ENCODE peak calls at places on chromosomes 4 and X, in eight cellular contexts. R is CD8-positive, alpha-beta T cell; K is heart left ventricle; E is brain microvascular endothelial cell; S is K562; B is tibial artery; Z is ascending aorta; Y is dorsolateral prefrontal cortex. L is an unnamed sample.

GRCh38 chr4:53321151-53321987 is 44.5 kb downstream of the SCFD2 start:
- DNase-seq in R (no peak), K (no peak), E (peak; percentile 43), S (no peak), B (no peak), Z (no peak), Y (no peak), L (peak; percentile 97)

GRCh38 chrX:100979881-100980607 is 10.5 kb downstream of the ARL13A start:
- DNase-seq in R (no peak), K (no peak), E (no peak), S (no peak), B (no peak), Z (no peak), Y (no peak), L (no peak)

GRCh38 chr4:189940178-189941004 is at the start of gene FRG1:
- DNase-seq in R (peak; percentile 96), K (peak; percentile 97), E (peak; percentile 94), S (peak; percentile 88), B (peak; percentile 89), Z (peak; percentile 97), Y (peak; percentile 95), L (peak; percentile 57)

GRCh38 chr4:3414421-3415279 is 27.1 kb upstream of the HGFAC start:
- DNase-seq in R (no peak), K (no peak), E (no peak), S (no peak), B (no peak), Z (no peak), Y (peak; percentile 46), L (no peak)

GRCh38 chrX:151738751-151739150 is 4.2 kb downstream of the CNGA2 start:
- DNase-seq in R (no peak), K (no peak), E (no peak), S (no peak), B (no peak), Z (no peak), Y (no peak), L (no peak)

GRCh38 chr4:112813790-112814189 is 176.8 kb downstream of the LARP7 start:
- DNase-seq in R (no peak), K (no peak), E (peak; percentile 33), S (no peak), B (no peak), Z (no peak), Y (no peak), L (peak; percentile 38)

GRCh38 chr4:10732235-10732975 is 47.8 kb upstream of the CLNK start:
- DNase-seq in R (no peak), K (no peak), E (no peak), S (no peak), B (no peak), Z (no peak), Y (no peak), L (no peak)

GRCh38 chr4:112038861-112039260 is 106.4 kb upstream of the FAM241A start:
- DNase-seq in R (no peak), K (no peak), E (peak; percentile 7), S (no peak), B (no peak), Z (no peak), Y (no peak), L (no peak)

GRCh38 chr4:106707776-106708603 is 328.1 kb downstream of the DKK2 start:
- DNase-seq in R (no peak), K (no peak), E (peak; percentile 57), S (no peak), B (no peak), Z (peak; percentile 62), Y (no peak), L (no peak)

GRCh38 chrX:40006025-40007017 is 91.4 kb downstream of the BCOR start:
- DNase-seq in R (no peak), K (peak; percentile 47), E (no peak), S (no peak), B (no peak), Z (no peak), Y (no peak), L (no peak)

GRCh38 chr4:88315460-88316017 is 31.2 kb upstream of the PPM1K start:
- DNase-seq in R (no peak), K (no peak), E (no peak), S (no peak), B (no peak), Z (no peak), Y (no peak), L (no peak)
- H3K27me3 ChIP-seq in R (no peaks in the 10 kb centered on the region), K (no peaks in the 10 kb centered on the region), E (no peaks in the 10 kb centered on the region), S (no peaks in the 10 kb centered on the region), B (no peaks in the 10 kb centered on the region), Z (no peaks in the 10 kb centered on the region), Y (no peaks in the 10 kb centered on the region), L (no peaks in the 10 kb centered on the region)

DNA sequence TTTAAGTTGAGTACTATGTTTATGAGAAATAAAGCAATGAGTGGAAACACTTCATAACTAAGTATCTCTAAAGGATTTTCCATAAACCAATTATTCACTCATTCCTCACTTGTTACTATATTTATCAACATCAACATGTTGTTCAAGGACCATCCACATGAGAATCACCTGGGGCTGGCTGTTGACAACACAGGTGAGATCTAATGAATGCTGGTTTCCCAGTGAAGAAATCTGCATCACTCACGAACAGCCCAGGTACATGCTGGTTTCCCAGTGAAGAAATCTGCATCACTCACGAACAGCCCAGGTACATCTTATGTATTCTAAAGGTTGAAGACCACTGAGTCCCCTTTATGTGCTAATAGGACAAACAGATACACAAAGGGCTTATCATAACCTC is 32.5 kb downstream of the TSPAN5 start:
- DNase-seq in R (no peak), K (no peak), E (no peak), S (no peak), B (no peak), Z (no peak), Y (no peak), L (no peak)
- H3K4me3 ChIP-seq in R (no peak overlapping the region), K (no peak overlapping the region), E (no peak overlapping the region), S (no peak overlapping the region), B (no peak overlapping the region), Z (no peak overlapping the region), Y (no peak overlapping the region), L (no peak overlapping the region)

GRCh38 chr4:23614284-23614892 is 275.5 kb downstream of the PPARGC1A start:
- DNase-seq in R (no peak), K (no peak), E (no peak), S (no peak), B (no peak), Z (no peak), Y (no peak), L (no peak)
- TF ChIP-seq CTCF in R (no peak), K (peak; percentile 4), E (peak; percentile 54), S (peak; percentile 30), B (no peak), Z (no peak), Y (no peak), L (no peak)

GRCh38 chr4:1495416-1496115 is 89.3 kb upstream of the NKX1-1 start:
- DNase-seq in R (no peak), K (no peak), E (no peak), S (no peak), B (no peak), Z (no peak), Y (peak; percentile 33), L (no peak)
- H3K27me3 ChIP-seq in R (no peaks in the 10 kb centered on the region), K (peaks cover 30% of the 10 kb centered on the region), E (no peaks in the 10 kb centered on the region), S (peaks cover 33% of the 10 kb centered on the region), B (no peaks in the 10 kb centered on the region), Z (no peaks in the 10 kb centered on the region), Y (peaks cover 22% of the 10 kb centered on the region), L (peaks cover 4% of the 10 kb centered on the region)

DNA sequence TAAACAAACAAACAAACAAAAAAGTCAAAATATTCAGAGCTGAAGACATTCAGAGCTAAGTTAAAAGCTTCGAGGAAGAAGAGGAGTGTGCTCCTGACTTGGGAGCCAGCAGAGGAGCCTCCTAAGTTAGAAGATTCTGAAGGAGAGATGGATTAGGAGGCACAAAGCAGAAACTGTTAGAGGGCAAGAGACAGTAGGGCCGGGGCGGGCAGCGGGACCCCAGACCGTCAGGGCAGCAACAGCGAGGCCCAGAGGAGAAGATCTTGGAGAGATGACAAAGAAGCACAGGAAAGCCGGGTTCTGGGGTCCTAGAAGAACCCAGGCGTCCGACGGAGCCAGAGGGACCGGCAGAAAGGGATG is 682 bp downstream of the KLHL13 start:
- DNase-seq in R (no peak), K (no peak), E (no peak), S (no peak), B (no peak), Z (no peak), Y (no peak), L (no peak)
- H3K4me3 ChIP-seq in R (peak overlapping the region; percentile 43), K (peak overlapping the region; percentile 82), E (peak overlapping the region; percentile 60), S (peak overlapping the region; percentile 45), B (peak overlapping the region; percentile 71), Z (peak overlapping the region; percentile 47), Y (peak overlapping the region; percentile 72), L (peak overlapping the region; percentile 48)

L was measured in BJ.